ENCODE peak calls at places on chromosomes 6 and 20, in ten cellular contexts. One of them, this sample, is unnamed.

GRCh38 chr6:40912158-40912946 is 126.7 kb downstream of the UNC5CL start:
- DNase-seq in DND-41: peak; percentile 49
- DNase-seq in upper lobe of right lung: no peak
- DNase-seq in transverse colon: peak; percentile 61
- DNase-seq in naive thymus-derived CD4-positive, alpha-beta T cell: no peak
- DNase-seq in CD8-positive, alpha-beta memory T cell: no peak
- DNase-seq in esophagus squamous epithelium: no peak
- DNase-seq in IMR-90: no peak
- DNase-seq in A549: peak; percentile 26
- DNase-seq in right atrium auricular region: no peak
- DNase-seq in this sample: no peak

GRCh38 chr6:63307581-63308246 is 12.1 kb downstream of the LGSN start:
- DNase-seq in DND-41: no peak
- DNase-seq in upper lobe of right lung: no peak
- DNase-seq in transverse colon: no peak
- DNase-seq in naive thymus-derived CD4-positive, alpha-beta T cell: no peak
- DNase-seq in CD8-positive, alpha-beta memory T cell: no peak
- DNase-seq in esophagus squamous epithelium: no peak
- DNase-seq in IMR-90: peak; percentile 64
- DNase-seq in A549: peak; percentile 39
- DNase-seq in right atrium auricular region: no peak
- DNase-seq in this sample: peak; percentile 18

GRCh38 chr6:49556429-49556837 is 6.0 kb downstream of the C6orf141 start:
- DNase-seq in DND-41: no peak
- DNase-seq in upper lobe of right lung: no peak
- DNase-seq in transverse colon: peak; percentile 63
- DNase-seq in naive thymus-derived CD4-positive, alpha-beta T cell: no peak
- DNase-seq in CD8-positive, alpha-beta memory T cell: no peak
- DNase-seq in esophagus squamous epithelium: no peak
- DNase-seq in IMR-90: peak; percentile 9
- DNase-seq in A549: peak; percentile 53
- DNase-seq in right atrium auricular region: no peak
- DNase-seq in this sample: no peak

GRCh38 chr6:64732888-64733287 is 974.1 kb downstream of the EYS start:
- DNase-seq in DND-41: no peak
- DNase-seq in upper lobe of right lung: no peak
- DNase-seq in transverse colon: no peak
- DNase-seq in naive thymus-derived CD4-positive, alpha-beta T cell: no peak
- DNase-seq in CD8-positive, alpha-beta memory T cell: no peak
- DNase-seq in esophagus squamous epithelium: no peak
- DNase-seq in IMR-90: no peak
- DNase-seq in A549: no peak
- DNase-seq in right atrium auricular region: no peak
- DNase-seq in this sample: no peak

GRCh38 chr6:16333580-16333979 is 95.2 kb downstream of the GMPR start:
- DNase-seq in DND-41: no peak
- DNase-seq in upper lobe of right lung: no peak
- DNase-seq in transverse colon: no peak
- DNase-seq in naive thymus-derived CD4-positive, alpha-beta T cell: no peak
- DNase-seq in CD8-positive, alpha-beta memory T cell: no peak
- DNase-seq in esophagus squamous epithelium: no peak
- DNase-seq in IMR-90: peak; percentile 60
- DNase-seq in A549: no peak
- DNase-seq in right atrium auricular region: no peak
- DNase-seq in this sample: no peak

GRCh38 chr6:13453771-13454251 is 33.6 kb downstream of the GFOD1 start:
- DNase-seq in DND-41: no peak
- DNase-seq in upper lobe of right lung: no peak
- DNase-seq in transverse colon: no peak
- DNase-seq in naive thymus-derived CD4-positive, alpha-beta T cell: no peak
- DNase-seq in CD8-positive, alpha-beta memory T cell: no peak
- DNase-seq in esophagus squamous epithelium: no peak
- DNase-seq in IMR-90: peak; percentile 49
- DNase-seq in A549: peak; percentile 6
- DNase-seq in right atrium auricular region: no peak
- DNase-seq in this sample: no peak

GRCh38 chr20:57943291-57943690 is 233.5 kb upstream of the PMEPA1 start:
- DNase-seq in DND-41: no peak
- DNase-seq in upper lobe of right lung: peak; percentile 48
- DNase-seq in transverse colon: no peak
- DNase-seq in naive thymus-derived CD4-positive, alpha-beta T cell: no peak
- DNase-seq in CD8-positive, alpha-beta memory T cell: no peak
- DNase-seq in esophagus squamous epithelium: no peak
- DNase-seq in IMR-90: no peak
- DNase-seq in A549: no peak
- DNase-seq in right atrium auricular region: no peak
- DNase-seq in this sample: no peak

GRCh38 chr20:1005452-1006027 is 3.4 kb upstream of the RSPO4 start:
- DNase-seq in DND-41: peak; percentile 24
- DNase-seq in upper lobe of right lung: peak; percentile 39
- DNase-seq in transverse colon: peak; percentile 43
- DNase-seq in naive thymus-derived CD4-positive, alpha-beta T cell: no peak
- DNase-seq in CD8-positive, alpha-beta memory T cell: peak; percentile 1
- DNase-seq in esophagus squamous epithelium: no peak
- DNase-seq in IMR-90: peak; percentile 24
- DNase-seq in A549: peak; percentile 59
- DNase-seq in right atrium auricular region: no peak
- DNase-seq in this sample: no peak

GRCh38 chr6:7270320-7271204 is 42.4 kb downstream of the SSR1 start:
- DNase-seq in DND-41: no peak
- DNase-seq in upper lobe of right lung: no peak
- DNase-seq in transverse colon: no peak
- DNase-seq in naive thymus-derived CD4-positive, alpha-beta T cell: no peak
- DNase-seq in CD8-positive, alpha-beta memory T cell: no peak
- DNase-seq in esophagus squamous epithelium: no peak
- DNase-seq in IMR-90: no peak
- DNase-seq in A549: no peak
- DNase-seq in right atrium auricular region: peak; percentile 47
- DNase-seq in this sample: no peak

GRCh38 chr6:7267521-7268091 is 45.4 kb downstream of the SSR1 start:
- DNase-seq in DND-41: no peak
- DNase-seq in upper lobe of right lung: no peak
- DNase-seq in transverse colon: no peak
- DNase-seq in naive thymus-derived CD4-positive, alpha-beta T cell: no peak
- DNase-seq in CD8-positive, alpha-beta memory T cell: no peak
- DNase-seq in esophagus squamous epithelium: no peak
- DNase-seq in IMR-90: peak; percentile 94
- DNase-seq in A549: peak; percentile 84
- DNase-seq in right atrium auricular region: peak; percentile 80
- DNase-seq in this sample: no peak

GRCh38 chr6:7268362-7269310 is 44.4 kb downstream of the SSR1 start:
- DNase-seq in DND-41: no peak
- DNase-seq in upper lobe of right lung: no peak
- DNase-seq in transverse colon: no peak
- DNase-seq in naive thymus-derived CD4-positive, alpha-beta T cell: no peak
- DNase-seq in CD8-positive, alpha-beta memory T cell: no peak
- DNase-seq in esophagus squamous epithelium: no peak
- DNase-seq in IMR-90: no peak
- DNase-seq in A549: no peak
- DNase-seq in right atrium auricular region: peak; percentile 48
- DNase-seq in this sample: no peak

GRCh38 chr6:7271205-7271534 is 41.8 kb downstream of the SSR1 start:
- DNase-seq in DND-41: no peak
- DNase-seq in upper lobe of right lung: no peak
- DNase-seq in transverse colon: no peak
- DNase-seq in naive thymus-derived CD4-positive, alpha-beta T cell: no peak
- DNase-seq in CD8-positive, alpha-beta memory T cell: no peak
- DNase-seq in esophagus squamous epithelium: no peak
- DNase-seq in IMR-90: no peak
- DNase-seq in A549: no peak
- DNase-seq in right atrium auricular region: peak; percentile 36
- DNase-seq in this sample: no peak

DNA sequence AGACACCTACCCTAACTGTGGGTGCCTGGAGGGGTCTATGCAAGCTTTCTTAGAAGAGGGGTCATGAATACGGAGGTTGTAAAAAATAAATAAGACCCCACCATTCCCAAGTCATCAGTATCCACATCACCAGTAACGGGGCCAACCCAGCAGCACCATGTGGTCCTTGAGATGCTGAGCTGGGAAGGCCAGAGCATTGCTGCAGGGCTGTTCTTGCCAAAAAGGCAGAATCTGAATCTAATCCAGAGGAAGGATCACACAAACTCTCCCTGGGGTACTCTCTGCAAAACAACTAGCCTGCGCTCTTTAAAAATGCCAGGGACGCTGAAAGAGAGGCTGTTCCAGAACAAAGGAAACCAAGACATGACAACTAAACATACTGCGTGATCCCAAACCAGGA is 43.2 kb downstream of the SSR1 start:
- DNase-seq in DND-41: no peak
- DNase-seq in upper lobe of right lung: no peak
- DNase-seq in transverse colon: no peak
- DNase-seq in naive thymus-derived CD4-positive, alpha-beta T cell: no peak
- DNase-seq in CD8-positive, alpha-beta memory T cell: no peak
- DNase-seq in esophagus squamous epithelium: no peak
- DNase-seq in IMR-90: no peak
- DNase-seq in A549: no peak
- DNase-seq in right atrium auricular region: peak; percentile 38
- DNase-seq in this sample: no peak
- H3K9me3 ChIP-seq in DND-41: no peaks in the 10 kb centered on the region
- H3K9me3 ChIP-seq in upper lobe of right lung: no peaks in the 10 kb centered on the region
- H3K9me3 ChIP-seq in transverse colon: no peaks in the 10 kb centered on the region
- H3K9me3 ChIP-seq in naive thymus-derived CD4-positive, alpha-beta T cell: no peaks in the 10 kb centered on the region
- H3K9me3 ChIP-seq in CD8-positive, alpha-beta memory T cell: no peaks in the 10 kb centered on the region
- H3K9me3 ChIP-seq in esophagus squamous epithelium: no peaks in the 10 kb centered on the region
- H3K9me3 ChIP-seq in IMR-90: peaks cover 5% of the 10 kb centered on the region
- H3K9me3 ChIP-seq in A549: no peaks in the 10 kb centered on the region
- H3K9me3 ChIP-seq in right atrium auricular region: no peaks in the 10 kb centered on the region
- H3K9me3 ChIP-seq in this sample: no peaks in the 10 kb centered on the region

DNA sequence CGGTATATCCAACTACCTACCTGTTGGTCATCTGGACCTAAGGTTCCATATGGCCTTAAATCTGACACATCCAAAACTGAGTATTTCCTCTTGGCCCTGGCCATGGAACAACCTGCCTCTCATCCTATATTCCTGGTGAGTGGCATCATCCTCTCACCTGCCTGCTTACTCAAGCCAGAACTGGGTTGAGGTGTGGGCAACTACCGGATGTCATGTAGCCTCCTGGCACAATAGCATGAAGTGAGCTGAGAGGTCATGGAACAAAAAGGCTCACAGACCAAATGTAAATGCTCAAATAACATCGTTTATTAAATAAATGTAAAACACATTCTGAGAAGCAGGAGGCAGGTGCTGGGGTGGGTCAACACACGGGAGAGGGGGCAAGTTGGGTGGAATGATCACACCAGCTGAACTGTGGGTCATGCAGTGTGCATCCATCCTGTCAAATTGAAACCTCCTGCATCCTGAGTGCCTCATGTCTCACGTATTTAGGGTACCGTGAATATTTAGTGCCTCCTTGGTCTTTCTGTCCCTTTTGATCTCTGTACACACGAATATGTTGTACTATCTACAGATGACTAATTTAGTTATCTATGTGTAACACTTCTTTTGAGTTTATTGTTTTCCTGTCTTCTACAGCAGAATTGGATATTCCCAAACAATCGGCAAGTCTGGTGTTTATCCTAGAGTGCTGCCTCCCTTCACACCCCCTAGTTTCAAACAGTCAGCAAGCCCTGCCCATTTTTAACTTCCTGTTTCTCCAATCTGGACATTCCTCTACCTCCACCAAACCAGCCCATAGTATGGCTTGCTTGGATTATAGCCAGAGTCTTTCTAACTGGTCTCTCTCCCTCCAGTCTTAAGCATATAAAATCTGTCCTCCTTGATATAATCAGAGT is 7.9 kb upstream of the POU5F1 start:
- DNase-seq in DND-41: no peak
- DNase-seq in upper lobe of right lung: no peak
- DNase-seq in transverse colon: no peak
- DNase-seq in naive thymus-derived CD4-positive, alpha-beta T cell: no peak
- DNase-seq in CD8-positive, alpha-beta memory T cell: no peak
- DNase-seq in esophagus squamous epithelium: no peak
- DNase-seq in IMR-90: no peak
- DNase-seq in A549: no peak
- DNase-seq in right atrium auricular region: no peak
- DNase-seq in this sample: no peak
- H3K4me1 ChIP-seq in DND-41: peaks cover 3% of the 10 kb centered on the region
- H3K4me1 ChIP-seq in upper lobe of right lung: peaks cover 3% of the 10 kb centered on the region
- H3K4me1 ChIP-seq in transverse colon: peaks cover 12% of the 10 kb centered on the region
- H3K4me1 ChIP-seq in naive thymus-derived CD4-positive, alpha-beta T cell: peaks cover 4% of the 10 kb centered on the region
- H3K4me1 ChIP-seq in CD8-positive, alpha-beta memory T cell: no peaks in the 10 kb centered on the region
- H3K4me1 ChIP-seq in esophagus squamous epithelium: no peaks in the 10 kb centered on the region
- H3K4me1 ChIP-seq in IMR-90: peaks cover 6% of the 10 kb centered on the region
- H3K4me1 ChIP-seq in A549: peaks cover 15% of the 10 kb centered on the region
- H3K4me1 ChIP-seq in right atrium auricular region: no peaks in the 10 kb centered on the region
- H3K4me1 ChIP-seq in this sample: peaks cover 8% of the 10 kb centered on the region

DNA sequence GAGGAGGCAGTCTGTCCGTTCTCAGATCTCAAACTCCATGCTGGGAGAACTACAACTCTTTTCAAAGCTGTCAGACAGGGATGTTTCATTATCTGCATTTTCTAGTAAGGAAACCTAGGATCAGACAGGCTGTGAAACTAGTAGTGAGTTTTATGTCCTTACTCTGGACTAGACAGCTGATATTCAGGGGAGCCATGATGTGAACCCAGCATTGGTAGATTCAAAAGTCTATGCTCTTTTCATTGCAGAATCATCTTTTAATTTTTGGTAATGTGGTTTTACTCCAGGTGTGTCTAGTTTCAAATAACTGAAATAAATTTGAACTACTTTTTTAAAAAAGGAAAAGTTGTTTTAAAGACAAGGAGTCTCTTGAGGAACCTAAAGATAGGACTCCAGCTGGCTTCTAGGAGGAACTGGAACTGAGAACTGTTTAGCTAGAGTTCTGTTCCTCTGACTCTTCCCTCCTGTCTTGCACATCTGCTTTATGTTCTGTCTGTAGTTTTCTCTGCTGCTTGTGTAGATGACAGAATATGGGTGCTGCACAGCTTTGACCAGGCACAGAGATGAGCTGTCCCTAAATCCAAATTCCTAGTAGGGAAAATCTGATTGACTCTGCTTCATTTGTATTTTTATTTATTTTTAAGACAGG is 27.8 kb upstream of the RNF144B start:
- DNase-seq in DND-41: no peak
- DNase-seq in upper lobe of right lung: no peak
- DNase-seq in transverse colon: no peak
- DNase-seq in naive thymus-derived CD4-positive, alpha-beta T cell: no peak
- DNase-seq in CD8-positive, alpha-beta memory T cell: no peak
- DNase-seq in esophagus squamous epithelium: no peak
- DNase-seq in IMR-90: no peak
- DNase-seq in A549: no peak
- DNase-seq in right atrium auricular region: no peak
- DNase-seq in this sample: no peak
- H3K4me3 ChIP-seq in DND-41: no peak overlapping the region
- H3K4me3 ChIP-seq in upper lobe of right lung: no peak overlapping the region
- H3K4me3 ChIP-seq in transverse colon: no peak overlapping the region
- H3K4me3 ChIP-seq in naive thymus-derived CD4-positive, alpha-beta T cell: no peak overlapping the region
- H3K4me3 ChIP-seq in CD8-positive, alpha-beta memory T cell: no peak overlapping the region
- H3K4me3 ChIP-seq in esophagus squamous epithelium: no peak overlapping the region
- H3K4me3 ChIP-seq in IMR-90: no peak overlapping the region
- H3K4me3 ChIP-seq in A549: no peak overlapping the region
- H3K4me3 ChIP-seq in right atrium auricular region: no peak overlapping the region
- H3K4me3 ChIP-seq in this sample: no peak overlapping the region

DNA sequence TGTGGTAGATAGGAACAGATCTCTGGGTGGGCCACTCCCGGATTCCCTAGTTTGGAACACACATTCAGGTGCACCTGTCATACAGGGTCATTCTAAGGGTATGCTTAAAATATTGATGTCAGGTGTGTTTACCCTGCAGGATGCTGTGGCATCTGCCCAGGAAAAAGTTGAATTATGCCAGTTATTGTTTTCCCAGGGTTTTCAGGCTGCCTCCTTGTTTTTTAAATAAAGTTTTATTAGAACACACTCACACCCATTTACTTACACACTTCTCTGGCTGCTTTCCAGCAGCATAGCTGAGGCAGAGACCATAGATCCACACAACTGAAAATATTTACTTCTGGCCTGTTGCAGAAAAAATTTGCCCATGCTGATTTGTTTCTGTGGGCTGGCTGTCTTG is 76.5 kb downstream of the PHACTR3 start:
- DNase-seq in DND-41: no peak
- DNase-seq in upper lobe of right lung: no peak
- DNase-seq in transverse colon: no peak
- DNase-seq in naive thymus-derived CD4-positive, alpha-beta T cell: no peak
- DNase-seq in CD8-positive, alpha-beta memory T cell: no peak
- DNase-seq in esophagus squamous epithelium: no peak
- DNase-seq in IMR-90: no peak
- DNase-seq in A549: no peak
- DNase-seq in right atrium auricular region: peak; percentile 50
- DNase-seq in this sample: no peak
- H3K9me3 ChIP-seq in DND-41: no peaks in the 10 kb centered on the region
- H3K9me3 ChIP-seq in upper lobe of right lung: no peaks in the 10 kb centered on the region
- H3K9me3 ChIP-seq in transverse colon: no peaks in the 10 kb centered on the region
- H3K9me3 ChIP-seq in naive thymus-derived CD4-positive, alpha-beta T cell: no peaks in the 10 kb centered on the region
- H3K9me3 ChIP-seq in CD8-positive, alpha-beta memory T cell: no peaks in the 10 kb centered on the region
- H3K9me3 ChIP-seq in esophagus squamous epithelium: no peaks in the 10 kb centered on the region
- H3K9me3 ChIP-seq in IMR-90: peaks cover 23% of the 10 kb centered on the region
- H3K9me3 ChIP-seq in A549: no peaks in the 10 kb centered on the region
- H3K9me3 ChIP-seq in right atrium auricular region: no peaks in the 10 kb centered on the region
- H3K9me3 ChIP-seq in this sample: no peaks in the 10 kb centered on the region

This sample was measured in CD4-positive, CD25-positive, alpha-beta regulatory T cell.